ENCODE peak calls at places on chromosome 6, in five cellular contexts. One of them, this sample, is unnamed.
A peak's percentile ranks its signal among the peaks of the same experiment; 100 is the strongest.

GRCh38 chr6:43076093-43076927 is at the start of gene PTK7:
- DNase-seq in NCI-H2227 treated with DMSO at 0.1 percent for 48 hours: peak; percentile 67
- DNase-seq in neuronal stem cell: peak; percentile 83
- DNase-seq in HS-5: no peak
- DNase-seq in brain microvascular endothelial cell: peak; percentile 20
- DNase-seq in this sample: no peak

GRCh38 chr6:150897400-150897943 is 32.0 kb downstream of the MTHFD1L start:
- DNase-seq in HS-5: no peak
- DNase-seq in brain microvascular endothelial cell: no peak
- DNase-seq in NCI-H2227 treated with DMSO at 0.1 percent for 48 hours: no peak
- DNase-seq in neuronal stem cell: no peak
- DNase-seq in this sample: no peak

GRCh38 chr6:54288476-54288875 is 19.8 kb upstream of the TINAG start:
- DNase-seq in NCI-H2227 treated with DMSO at 0.1 percent for 48 hours: no peak
- DNase-seq in brain microvascular endothelial cell: peak; percentile 31
- DNase-seq in neuronal stem cell: no peak
- DNase-seq in HS-5: no peak
- DNase-seq in this sample: no peak

GRCh38 chr6:90397929-90398674 is 101.5 kb upstream of the BACH2 start:
- DNase-seq in neuronal stem cell: no peak
- DNase-seq in brain microvascular endothelial cell: peak; percentile 41
- DNase-seq in NCI-H2227 treated with DMSO at 0.1 percent for 48 hours: no peak
- DNase-seq in HS-5: no peak
- DNase-seq in this sample: no peak

GRCh38 chr6:113873043-113873667 is 16.0 kb downstream of the MARCKS start:
- DNase-seq in HS-5: no peak
- DNase-seq in brain microvascular endothelial cell: no peak
- DNase-seq in NCI-H2227 treated with DMSO at 0.1 percent for 48 hours: no peak
- DNase-seq in neuronal stem cell: no peak
- DNase-seq in this sample: no peak

GRCh38 chr6:2819891-2820814 is 21.5 kb downstream of the SERPINB1 start:
- DNase-seq in NCI-H2227 treated with DMSO at 0.1 percent for 48 hours: no peak
- DNase-seq in brain microvascular endothelial cell: no peak
- DNase-seq in HS-5: no peak
- DNase-seq in neuronal stem cell: no peak
- DNase-seq in this sample: no peak

GRCh38 chr6:37626915-37627314 is 70.8 kb downstream of the MDGA1 start:
- DNase-seq in brain microvascular endothelial cell: no peak
- DNase-seq in NCI-H2227 treated with DMSO at 0.1 percent for 48 hours: no peak
- DNase-seq in neuronal stem cell: no peak
- DNase-seq in HS-5: no peak
- DNase-seq in this sample: no peak

GRCh38 chr6:108560463-108561308 is at the start of gene FOXO3:
- DNase-seq in brain microvascular endothelial cell: peak; percentile 68
- DNase-seq in HS-5: no peak
- DNase-seq in NCI-H2227 treated with DMSO at 0.1 percent for 48 hours: peak; percentile 70
- DNase-seq in neuronal stem cell: peak; percentile 89
- DNase-seq in this sample: no peak

GRCh38 chr6:62286470-62286843 is 432 bp upstream of the KHDRBS2 start:
- DNase-seq in NCI-H2227 treated with DMSO at 0.1 percent for 48 hours: peak; percentile 58
- DNase-seq in HS-5: no peak
- DNase-seq in neuronal stem cell: no peak
- DNase-seq in brain microvascular endothelial cell: no peak
- DNase-seq in this sample: no peak

GRCh38 chr6:18390476-18390875 is 3.3 kb downstream of the RNF144B start:
- DNase-seq in HS-5: no peak
- DNase-seq in neuronal stem cell: no peak
- DNase-seq in NCI-H2227 treated with DMSO at 0.1 percent for 48 hours: no peak
- DNase-seq in brain microvascular endothelial cell: no peak
- DNase-seq in this sample: no peak

GRCh38 chr6:27280064-27280539 is 32.0 kb downstream of the POM121L2 start:
- DNase-seq in HS-5: peak; percentile 60
- DNase-seq in NCI-H2227 treated with DMSO at 0.1 percent for 48 hours: peak; percentile 52
- DNase-seq in brain microvascular endothelial cell: peak; percentile 56
- DNase-seq in neuronal stem cell: no peak
- DNase-seq in this sample: no peak

GRCh38 chr6:169617562-169617961 is 84.3 kb downstream of the WDR27 start:
- DNase-seq in NCI-H2227 treated with DMSO at 0.1 percent for 48 hours: no peak
- DNase-seq in HS-5: no peak
- DNase-seq in brain microvascular endothelial cell: no peak
- DNase-seq in neuronal stem cell: no peak
- DNase-seq in this sample: no peak

GRCh38 chr6:16840291-16840690 is 79.0 kb upstream of the ATXN1 start:
- DNase-seq in neuronal stem cell: no peak
- DNase-seq in HS-5: no peak
- DNase-seq in NCI-H2227 treated with DMSO at 0.1 percent for 48 hours: no peak
- DNase-seq in brain microvascular endothelial cell: no peak
- DNase-seq in this sample: no peak

GRCh38 chr6:170046786-170047626 is 243.9 kb downstream of the DLL1 start:
- DNase-seq in neuronal stem cell: no peak
- DNase-seq in HS-5: peak; percentile 34
- DNase-seq in brain microvascular endothelial cell: no peak
- DNase-seq in NCI-H2227 treated with DMSO at 0.1 percent for 48 hours: no peak
- DNase-seq in this sample: no peak

GRCh38 chr6:41706876-41707564 is 28.4 kb downstream of the TFEB start:
- DNase-seq in HS-5: no peak
- DNase-seq in neuronal stem cell: no peak
- DNase-seq in brain microvascular endothelial cell: no peak
- DNase-seq in NCI-H2227 treated with DMSO at 0.1 percent for 48 hours: no peak
- DNase-seq in this sample: no peak

GRCh38 chr6:144248470-144249301 is 36.4 kb upstream of the UTRN start:
- DNase-seq in HS-5: no peak
- DNase-seq in neuronal stem cell: no peak
- DNase-seq in NCI-H2227 treated with DMSO at 0.1 percent for 48 hours: no peak
- DNase-seq in brain microvascular endothelial cell: peak; percentile 38
- DNase-seq in this sample: peak; percentile 84

GRCh38 chr6:23349521-23350147 is 776.4 kb upstream of the NRSN1 start:
- DNase-seq in NCI-H2227 treated with DMSO at 0.1 percent for 48 hours: no peak
- DNase-seq in HS-5: peak; percentile 78
- DNase-seq in neuronal stem cell: no peak
- DNase-seq in brain microvascular endothelial cell: peak; percentile 83
- DNase-seq in this sample: peak; percentile 72

GRCh38 chr6:351011-351866 is 40.3 kb upstream of the IRF4 start:
- DNase-seq in NCI-H2227 treated with DMSO at 0.1 percent for 48 hours: no peak
- DNase-seq in HS-5: no peak
- DNase-seq in brain microvascular endothelial cell: no peak
- DNase-seq in neuronal stem cell: no peak
- DNase-seq in this sample: no peak

GRCh38 chr6:33694401-33694931 is 17.0 kb downstream of the UQCC2 start:
- DNase-seq in HS-5: no peak
- DNase-seq in neuronal stem cell: no peak
- DNase-seq in NCI-H2227 treated with DMSO at 0.1 percent for 48 hours: peak; percentile 22
- DNase-seq in brain microvascular endothelial cell: peak; percentile 33
- DNase-seq in this sample: peak; percentile 17

GRCh38 chr6:149347067-149347466 is 29.6 kb downstream of the TAB2 start:
- DNase-seq in NCI-H2227 treated with DMSO at 0.1 percent for 48 hours: no peak
- DNase-seq in neuronal stem cell: no peak
- DNase-seq in HS-5: no peak
- DNase-seq in brain microvascular endothelial cell: no peak
- DNase-seq in this sample: peak; percentile 14

GRCh38 chr6:90107721-90108364 is 188.8 kb downstream of the BACH2 start:
- DNase-seq in brain microvascular endothelial cell: no peak
- DNase-seq in HS-5: no peak
- DNase-seq in NCI-H2227 treated with DMSO at 0.1 percent for 48 hours: no peak
- DNase-seq in neuronal stem cell: no peak
- DNase-seq in this sample: no peak

GRCh38 chr6:107624541-107624940 is 134.6 kb downstream of the SOBP start:
- DNase-seq in HS-5: peak; percentile 30
- DNase-seq in neuronal stem cell: no peak
- DNase-seq in brain microvascular endothelial cell: peak; percentile 16
- DNase-seq in NCI-H2227 treated with DMSO at 0.1 percent for 48 hours: no peak
- DNase-seq in this sample: no peak

GRCh38 chr6:80543598-80544181 is 437.2 kb downstream of the BCKDHB start:
- DNase-seq in neuronal stem cell: no peak
- DNase-seq in brain microvascular endothelial cell: peak; percentile 91
- DNase-seq in NCI-H2227 treated with DMSO at 0.1 percent for 48 hours: no peak
- DNase-seq in HS-5: no peak
- DNase-seq in this sample: no peak

GRCh38 chr6:135496805-135497411 is 632 bp downstream of the AHI1 start:
- DNase-seq in neuronal stem cell: no peak
- DNase-seq in brain microvascular endothelial cell: no peak
- DNase-seq in HS-5: no peak
- DNase-seq in NCI-H2227 treated with DMSO at 0.1 percent for 48 hours: no peak
- DNase-seq in this sample: no peak

GRCh38 chr6:156816505-156816904 is 39.3 kb downstream of the ARID1B start:
- DNase-seq in brain microvascular endothelial cell: no peak
- DNase-seq in NCI-H2227 treated with DMSO at 0.1 percent for 48 hours: no peak
- DNase-seq in neuronal stem cell: no peak
- DNase-seq in HS-5: no peak
- DNase-seq in this sample: no peak

GRCh38 chr6:157769776-157770430 is 53.1 kb upstream of the SNX9 start:
- DNase-seq in neuronal stem cell: no peak
- DNase-seq in brain microvascular endothelial cell: no peak
- DNase-seq in NCI-H2227 treated with DMSO at 0.1 percent for 48 hours: no peak
- DNase-seq in HS-5: no peak
- DNase-seq in this sample: no peak

GRCh38 chr6:169795196-169795595 is 43.8 kb downstream of the ERMARD start:
- DNase-seq in brain microvascular endothelial cell: no peak
- DNase-seq in neuronal stem cell: no peak
- DNase-seq in HS-5: no peak
- DNase-seq in NCI-H2227 treated with DMSO at 0.1 percent for 48 hours: no peak
- DNase-seq in this sample: no peak

GRCh38 chr6:165486183-165487137 is 176.6 kb downstream of the PDE10A start:
- DNase-seq in brain microvascular endothelial cell: peak; percentile 9
- DNase-seq in neuronal stem cell: no peak
- DNase-seq in NCI-H2227 treated with DMSO at 0.1 percent for 48 hours: no peak
- DNase-seq in HS-5: no peak
- DNase-seq in this sample: no peak

GRCh38 chr6:127514396-127515227 is 4.5 kb downstream of the MTCL3 start:
- DNase-seq in neuronal stem cell: peak; percentile 55
- DNase-seq in NCI-H2227 treated with DMSO at 0.1 percent for 48 hours: peak; percentile 71
- DNase-seq in brain microvascular endothelial cell: peak; percentile 69
- DNase-seq in HS-5: no peak
- DNase-seq in this sample: no peak

GRCh38 chr6:160137989-160138835 is 16.6 kb downstream of the SLC22A1 start:
- DNase-seq in HS-5: peak; percentile 41
- DNase-seq in NCI-H2227 treated with DMSO at 0.1 percent for 48 hours: peak; percentile 4
- DNase-seq in neuronal stem cell: peak; percentile 31
- DNase-seq in brain microvascular endothelial cell: peak; percentile 63
- DNase-seq in this sample: no peak

GRCh38 chr6:135193221-135193620 is 12.1 kb downstream of the MYB start:
- DNase-seq in neuronal stem cell: no peak
- DNase-seq in brain microvascular endothelial cell: no peak
- DNase-seq in NCI-H2227 treated with DMSO at 0.1 percent for 48 hours: no peak
- DNase-seq in HS-5: no peak
- DNase-seq in this sample: no peak

GRCh38 chr6:158831571-158831970 is 12.4 kb upstream of the EZR start:
- DNase-seq in NCI-H2227 treated with DMSO at 0.1 percent for 48 hours: no peak
- DNase-seq in brain microvascular endothelial cell: no peak
- DNase-seq in neuronal stem cell: no peak
- DNase-seq in HS-5: no peak
- DNase-seq in this sample: no peak

GRCh38 chr6:85772641-85773040 is 130.0 kb upstream of the SYNCRIP start:
- DNase-seq in brain microvascular endothelial cell: no peak
- DNase-seq in HS-5: no peak
- DNase-seq in NCI-H2227 treated with DMSO at 0.1 percent for 48 hours: no peak
- DNase-seq in neuronal stem cell: no peak
- DNase-seq in this sample: no peak

GRCh38 chr6:44789061-44789460 is 401.6 kb downstream of the CDC5L start:
- DNase-seq in NCI-H2227 treated with DMSO at 0.1 percent for 48 hours: no peak
- DNase-seq in neuronal stem cell: no peak
- DNase-seq in brain microvascular endothelial cell: no peak
- DNase-seq in HS-5: no peak
- DNase-seq in this sample: no peak